ENCODE peak calls at places on chromosomes 16 and 17, in five cellular contexts. Y is psoas muscle; W is tibial nerve; A is CD8-positive, alpha-beta memory T cell; H is neuronal stem cell. M is an unnamed sample.
A peak's percentile ranks its signal among the peaks of the same experiment; 100 is the strongest.

GRCh38 chr17:81910840-81911276 is 341 bp downstream of the PCYT2 start:
- DNase-seq in Y (no peak), W (no peak), A (no peak), H (no peak), M (no peak)

GRCh38 chr17:63433746-63434591 is 12.1 kb downstream of the CYB561 start:
- DNase-seq in Y (peak; percentile 91), W (peak; percentile 92), A (no peak), H (no peak), M (peak; percentile 94)

GRCh38 chr16:68995011-68995504 is 110.4 kb upstream of the HAS3 start:
- DNase-seq in Y (no peak), W (no peak), A (no peak), H (no peak), M (no peak)

GRCh38 chr16:9042943-9043680 is 48.3 kb upstream of the HAPSTR1 start:
- DNase-seq in Y (no peak), W (no peak), A (no peak), H (no peak), M (no peak)

GRCh38 chr17:63985387-63986140 is 12.6 kb upstream of the PRR29 start:
- DNase-seq in Y (peak; percentile 55), W (no peak), A (no peak), H (no peak), M (no peak)

GRCh38 chr17:2926019-2926650 is 129.9 kb downstream of the RAP1GAP2 start:
- DNase-seq in Y (no peak), W (no peak), A (no peak), H (no peak), M (no peak)

GRCh38 chr16:71358464-71359031 is at the start of gene CALB2:
- DNase-seq in Y (peak; percentile 73), W (peak; percentile 73), A (peak; percentile 57), H (peak; percentile 76), M (peak; percentile 64)

GRCh38 chr17:38434178-38434665 is 6.0 kb downstream of the ARHGAP23 start:
- DNase-seq in Y (no peak), W (no peak), A (no peak), H (no peak), M (peak; percentile 63)

GRCh38 chr17:35162755-35163154 is 15.1 kb downstream of the UNC45B start:
- DNase-seq in Y (no peak), W (no peak), A (no peak), H (no peak), M (no peak)

GRCh38 chr17:5555254-5555653 is 29.1 kb downstream of the NLRP1 start:
- DNase-seq in Y (no peak), W (no peak), A (no peak), H (no peak), M (no peak)

GRCh38 chr16:28140788-28141618 is 70.8 kb downstream of the XPO6 start:
- DNase-seq in Y (no peak), W (no peak), A (peak; percentile 59), H (no peak), M (no peak)

GRCh38 chr16:15874745-15875314 is 13.6 kb downstream of the CEP20 start:
- DNase-seq in Y (peak; percentile 65), W (peak; percentile 61), A (no peak), H (peak; percentile 31), M (peak; percentile 60)

GRCh38 chr17:57034807-57035754 is 50.0 kb upstream of the AKAP1 start:
- DNase-seq in Y (no peak), W (no peak), A (no peak), H (no peak), M (no peak)

GRCh38 chr16:64346080-64346479 is 775.8 kb downstream of the CDH11 start:
- DNase-seq in Y (no peak), W (no peak), A (no peak), H (no peak), M (no peak)

GRCh38 chr17:45749831-45750335 is 34.2 kb upstream of the CRHR1 start:
- DNase-seq in Y (no peak), W (no peak), A (no peak), H (no peak), M (no peak)

GRCh38 chr16:49947907-49948678 is 76.9 kb upstream of the CNEP1R1 start:
- DNase-seq in Y (no peak), W (no peak), A (no peak), H (no peak), M (no peak)

GRCh38 chr17:41064301-41064700 is 1.4 kb downstream of the KRTAP2-4 start:
- DNase-seq in Y (no peak), W (no peak), A (no peak), H (no peak), M (no peak)

GRCh38 chr17:55735784-55736405 is 13.2 kb upstream of the TMEM100 start:
- DNase-seq in Y (no peak), W (peak; percentile 77), A (no peak), H (no peak), M (no peak)

GRCh38 chr17:42111901-42112551 is 488 bp downstream of the DHX58 start:
- DNase-seq in Y (peak; percentile 76), W (no peak), A (no peak), H (no peak), M (peak; percentile 54)

GRCh38 chr17:50817142-50817751 is 18.1 kb upstream of the WFIKKN2 start:
- DNase-seq in Y (peak; percentile 79), W (peak; percentile 26), A (peak; percentile 52), H (no peak), M (peak; percentile 86)

GRCh38 chr17:60156746-60157145 is 7.0 kb downstream of the CA4 start:
- DNase-seq in Y (no peak), W (no peak), A (no peak), H (no peak), M (no peak)

GRCh38 chr17:36088559-36089376 is 1.2 kb downstream of the CCL3 start:
- DNase-seq in Y (no peak), W (no peak), A (no peak), H (no peak), M (no peak)

GRCh38 chr17:19287651-19288050 is 50.5 kb downstream of the EPN2 start:
- DNase-seq in Y (no peak), W (no peak), A (no peak), H (no peak), M (no peak)

GRCh38 chr17:34639706-34640425 is 60.5 kb downstream of the TMEM132E start:
- DNase-seq in Y (no peak), W (no peak), A (no peak), H (no peak), M (no peak)

GRCh38 chr17:38333635-38334295 is 10.0 kb downstream of the GPR179 start:
- DNase-seq in Y (peak; percentile 61), W (no peak), A (peak; percentile 24), H (peak; percentile 64), M (no peak)

GRCh38 chr17:70071620-70072019 is 3.4 kb upstream of the KCNJ16 start:
- DNase-seq in Y (no peak), W (no peak), A (no peak), H (no peak), M (no peak)
- H3K9me3 ChIP-seq in Y (no peaks in the 10 kb centered on the region), W (no peaks in the 10 kb centered on the region), A (no peaks in the 10 kb centered on the region), H (no peaks in the 10 kb centered on the region), M (no peaks in the 10 kb centered on the region)

GRCh38 chr16:56315955-56316354 is 109.4 kb downstream of the AMFR start:
- DNase-seq in Y (no peak), W (no peak), A (no peak), H (no peak), M (no peak)

GRCh38 chr16:56319391-56319790 is 106.0 kb downstream of the AMFR start:
- DNase-seq in Y (no peak), W (no peak), A (no peak), H (no peak), M (no peak)

GRCh38 chr16:56320081-56320480 is 105.3 kb downstream of the AMFR start:
- DNase-seq in Y (no peak), W (no peak), A (no peak), H (no peak), M (no peak)

GRCh38 chr16:56316545-56316944 is 108.8 kb downstream of the AMFR start:
- DNase-seq in Y (no peak), W (no peak), A (no peak), H (no peak), M (peak; percentile 48)

GRCh38 chr16:56317998-56318912 is 107.1 kb downstream of the AMFR start:
- DNase-seq in Y (peak; percentile 90), W (peak; percentile 84), A (peak; percentile 65), H (peak; percentile 79), M (peak; percentile 85)
- H3K4me3 ChIP-seq in Y (peak overlapping the region; percentile 52), W (peak overlapping the region; percentile 23), A (peak overlapping the region; percentile 32), H (no peak overlapping the region), M (peak overlapping the region; percentile 11)

DNA sequence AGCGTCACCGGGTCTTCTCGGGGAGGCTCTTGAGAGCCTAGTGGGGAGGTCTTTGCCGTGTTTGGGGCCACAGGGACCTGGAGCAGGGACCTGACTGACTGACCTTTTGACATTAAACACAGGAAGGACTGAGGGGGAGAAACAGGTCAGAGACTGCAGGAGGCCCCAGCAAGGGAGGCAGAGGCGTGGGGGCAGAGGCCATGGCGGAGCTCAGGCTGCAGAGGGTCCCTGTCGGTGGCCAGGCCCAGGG is 41.6 kb upstream of the GSE1 start:
- DNase-seq in Y (no peak), W (no peak), A (no peak), H (no peak), M (no peak)
- H3K27me3 ChIP-seq in Y (no peaks in the 10 kb centered on the region), W (no peaks in the 10 kb centered on the region), A (no peaks in the 10 kb centered on the region), H (no peaks in the 10 kb centered on the region), M (no peaks in the 10 kb centered on the region)

GRCh38 chr16:59601452-59601851 is 867.3 kb upstream of the GOT2 start:
- DNase-seq in Y (no peak), W (no peak), A (no peak), H (no peak), M (no peak)
- H3K9me3 ChIP-seq in Y (no peaks in the 10 kb centered on the region), W (no peaks in the 10 kb centered on the region), A (no peaks in the 10 kb centered on the region), H (no peaks in the 10 kb centered on the region), M (no peaks in the 10 kb centered on the region)

GRCh38 chr17:79306688-79307323 is 232.2 kb downstream of the ENGASE start:
- DNase-seq in Y (peak; percentile 90), W (no peak), A (no peak), H (no peak), M (peak; percentile 57)
- H3K4me3 ChIP-seq in Y (peak overlapping the region; percentile 31), W (no peak overlapping the region), A (no peak overlapping the region), H (no peak overlapping the region), M (no peak overlapping the region)

GRCh38 chr16:3358884-3359283 is 3.2 kb downstream of the OR2C1 start:
- DNase-seq in Y (no peak), W (no peak), A (no peak), H (no peak), M (no peak)
- H3K27me3 ChIP-seq in Y (no peaks in the 10 kb centered on the region), W (no peaks in the 10 kb centered on the region), A (no peaks in the 10 kb centered on the region), H (peaks cover 4% of the 10 kb centered on the region), M (no peaks in the 10 kb centered on the region)